ENCODE peak calls at places on chromosomes 5 and 9, in seven cellular contexts. N is activated T-helper 1 cell treated with anti-CD3 and anti-CD28 coated beads, Interleukin-2, amount 50 U/mL, for 16 hours; A is nephron progenitor cell; X is HepG2; P is ACHN; G is type B pancreatic cell; C is activated T-helper 9 cell treated with anti-CD3 and anti-CD28 coated beads, Interleukin-2, amount 50 U/mL, for 16 hours. L is an unnamed sample.

GRCh38 chr5:178542455-178542854 is 47.7 kb downstream of the COL23A1 start:
- DNase-seq in C (no peak), N (no peak), G (no peak), X (no peak), P (peak), A (no peak), L (no peak)

GRCh38 chr9:2053883-2054845 is 39.0 kb downstream of the SMARCA2 start:
- DNase-seq in P (peak), C (peak), G (no peak), N (peak), X (no peak), A (peak), L (no peak)

GRCh38 chr9:14320272-14321245 is 6.6 kb upstream of the NFIB start:
- DNase-seq in C (no peak), X (no peak), A (no peak), G (no peak), N (no peak), P (peak), L (no peak)

GRCh38 chr9:105901514-105902109 is 207.3 kb downstream of the TMEM38B start:
- DNase-seq in N (no peak), X (peak), C (no peak), A (peak), P (peak), G (no peak), L (peak)

GRCh38 chr5:78621269-78621871 is 27.2 kb downstream of the LHFPL2 start:
- DNase-seq in P (no peak), A (no peak), C (no peak), G (peak), N (no peak), X (no peak), L (no peak)

GRCh38 chr5:127700237-127700766 is 2.9 kb upstream of the CCDC192 start:
- DNase-seq in N (no peak), A (no peak), C (no peak), G (no peak), X (no peak), P (no peak), L (no peak)

GRCh38 chr5:14668247-14668646 is 3.7 kb downstream of the OTULIN start:
- DNase-seq in C (peak), P (no peak), X (peak), G (no peak), N (no peak), A (no peak), L (no peak)

GRCh38 chr9:72947987-72948465 is 4.8 kb downstream of the ALDH1A1 start:
- DNase-seq in P (peak), G (no peak), A (no peak), X (peak), N (no peak), C (no peak), L (no peak)

GRCh38 chr9:3500044-3500443 is 25.8 kb downstream of the RFX3 start:
- DNase-seq in C (no peak), N (no peak), A (no peak), G (no peak), P (no peak), X (no peak), L (no peak)